ENCODE peak calls at places on chromosomes 16 and 17, in six cellular contexts. N, T, X, U, V and Q are unnamed samples.
A peak's percentile ranks its signal among the peaks of the same experiment; 100 is the strongest.

GRCh38 chr16:1887711-1888354 is 15.9 kb upstream of the MEIOB start:
- DNase-seq in U (no peak), N (no peak), X (peak; percentile 53), T (no peak), V (no peak), Q (peak; percentile 25)

GRCh38 chr16:30003670-30004423 is 7.0 kb downstream of the DOC2A start:
- DNase-seq in X (no peak), U (no peak), V (no peak), T (no peak), N (no peak), Q (no peak)

GRCh38 chr17:49483588-49484509 is 11.2 kb upstream of the NGFR start:
- DNase-seq in N (no peak), T (no peak), V (no peak), X (no peak), U (no peak), Q (no peak)

GRCh38 chr16:79008036-79008868 is 592.3 kb downstream of the MAF start:
- DNase-seq in T (no peak), V (no peak), X (peak; percentile 38), U (no peak), N (no peak), Q (no peak)

GRCh38 chr16:87367556-87367955 is 16.0 kb downstream of the FBXO31 start:
- DNase-seq in V (no peak), N (no peak), X (no peak), U (no peak), T (no peak), Q (no peak)

GRCh38 chr17:45110676-45111611 is 21.4 kb downstream of the PLCD3 start:
- DNase-seq in X (no peak), V (no peak), T (no peak), N (no peak), U (peak; percentile 62), Q (no peak)

GRCh38 chr16:62010186-62010585 is 26.1 kb downstream of the CDH8 start:
- DNase-seq in T (no peak), N (no peak), V (no peak), U (no peak), X (no peak), Q (no peak)

GRCh38 chr17:79615446-79615845 is 4.6 kb upstream of the RBFOX3 start:
- DNase-seq in X (no peak), V (no peak), N (no peak), T (no peak), U (no peak), Q (no peak)

GRCh38 chr16:4862639-4863038 is 15.4 kb downstream of the UBN1 start:
- DNase-seq in X (no peak), V (no peak), U (no peak), N (no peak), T (no peak), Q (no peak)

GRCh38 chr17:773467-774319 is 8.4 kb downstream of the GLOD4 start:
- DNase-seq in N (no peak), U (no peak), X (no peak), T (peak; percentile 20), V (no peak), Q (no peak)

GRCh38 chr17:35799942-35800341 is 4.5 kb upstream of the MMP28 start:
- DNase-seq in T (no peak), N (no peak), X (peak; percentile 68), U (no peak), V (peak; percentile 70), Q (no peak)

GRCh38 chr16:66131895-66132294 is 234.6 kb upstream of the CDH5 start:
- DNase-seq in N (no peak), U (no peak), V (no peak), X (no peak), T (no peak), Q (no peak)

GRCh38 chr16:84050316-84050715 is 7.7 kb upstream of the SLC38A8 start:
- DNase-seq in V (no peak), X (no peak), U (no peak), N (no peak), T (no peak), Q (no peak)

GRCh38 chr17:37327341-37328090 is 48.3 kb upstream of the C17orf78 start:
- DNase-seq in U (no peak), X (no peak), T (no peak), N (peak; percentile 61), V (peak; percentile 82), Q (no peak)

GRCh38 chr17:43151880-43152456 is 19.0 kb upstream of the NBR1 start:
- DNase-seq in T (no peak), N (no peak), V (no peak), X (no peak), U (no peak), Q (no peak)

GRCh38 chr17:48910370-48910769 is 2.2 kb downstream of the UBE2Z start:
- DNase-seq in T (no peak), U (no peak), V (no peak), X (peak; percentile 6), N (no peak), Q (no peak)

GRCh38 chr17:68908045-68908444 is 47.1 kb downstream of the ABCA8 start:
- DNase-seq in X (no peak), T (no peak), V (no peak), U (no peak), N (no peak), Q (no peak)

GRCh38 chr17:17613708-17614114 is 22.2 kb upstream of the PEMT start:
- DNase-seq in T (no peak), X (no peak), N (peak; percentile 43), U (peak; percentile 59), V (peak; percentile 81), Q (peak; percentile 67)

GRCh38 chr17:77734371-77735050 is 224.0 kb upstream of the TNRC6C start:
- DNase-seq in N (no peak), X (peak; percentile 82), T (peak; percentile 93), U (peak; percentile 30), V (peak; percentile 73), Q (peak; percentile 97)

GRCh38 chr16:68229431-68230175 is 6.3 kb downstream of the ESRP2 start:
- DNase-seq in X (no peak), U (peak; percentile 28), N (no peak), V (peak; percentile 76), T (peak; percentile 74), Q (peak; percentile 56)